ENCODE peak calls at places on chromosome 14, in ten cellular contexts. X, J, R, N, I, W, T, O, B and E are unnamed samples.

GRCh38 chr14:20714593-20715250 is 26.2 kb downstream of the ANG start:
- DNase-seq in T (peak), O (no peak), N (peak), I (no peak), W (no peak), R (no peak), B (peak), J (no peak), X (no peak), E (no peak)

GRCh38 chr14:90381999-90382451 is 14.8 kb upstream of the CALM1 start:
- DNase-seq in T (peak), R (no peak), W (peak), I (no peak), J (no peak), N (peak), O (no peak), X (no peak), B (no peak), E (no peak)

GRCh38 chr14:102973706-102974280 is 51.3 kb downstream of the AMN start:
- DNase-seq in W (no peak), O (no peak), N (no peak), J (no peak), I (no peak), B (no peak), X (no peak), T (no peak), R (no peak), E (no peak)

GRCh38 chr14:61619494-61619893 is 75.8 kb upstream of the HIF1A start:
- DNase-seq in O (no peak), W (no peak), T (no peak), N (no peak), I (no peak), X (no peak), R (no peak), B (no peak), J (no peak), E (no peak)

GRCh38 chr14:24941719-24942118 is 108.2 kb downstream of the STXBP6 start:
- DNase-seq in N (no peak), W (no peak), O (no peak), B (no peak), R (no peak), I (no peak), J (peak), T (no peak), X (no peak), E (no peak)

GRCh38 chr14:74935340-74935640 is 12.2 kb upstream of the RPS6KL1 start:
- DNase-seq in W (no peak), N (no peak), R (no peak), X (no peak), J (no peak), I (no peak), O (no peak), B (no peak), T (no peak), E (no peak)

GRCh38 chr14:81400852-81401251 is 728 bp upstream of the STON2 start:
- DNase-seq in O (no peak), W (no peak), I (no peak), B (peak), X (no peak), N (peak), R (peak), J (no peak), T (no peak), E (no peak)

GRCh38 chr14:74035556-74035955 is 16.4 kb downstream of the BBOF1 start:
- DNase-seq in O (no peak), N (no peak), X (no peak), R (no peak), W (no peak), T (no peak), J (no peak), I (no peak), B (peak), E (no peak)

GRCh38 chr14:65226824-65227604 is 124.7 kb upstream of the MAX start:
- DNase-seq in J (no peak), N (no peak), O (no peak), B (peak), X (no peak), R (no peak), T (no peak), I (no peak), W (no peak), E (no peak)

GRCh38 chr14:75433631-75434556 is 6.1 kb downstream of the JDP2 start:
- DNase-seq in I (no peak), J (no peak), R (no peak), X (no peak), O (no peak), T (no peak), W (no peak), N (no peak), B (no peak), E (no peak)

GRCh38 chr14:54894995-54895394 is 7.6 kb downstream of the GCH1 start:
- DNase-seq in I (no peak), B (peak), R (no peak), O (no peak), J (no peak), W (no peak), N (no peak), T (no peak), X (no peak), E (no peak)

GRCh38 chr14:66596241-66596985 is 88.5 kb downstream of the GPHN start:
- DNase-seq in I (no peak), O (no peak), W (no peak), J (no peak), T (no peak), R (no peak), N (no peak), X (no peak), B (no peak), E (no peak)

GRCh38 chr14:22630486-22630885 is 13.7 kb downstream of the OR6J1 start:
- DNase-seq in W (no peak), X (no peak), T (no peak), J (no peak), I (no peak), B (peak), R (no peak), N (no peak), O (no peak), E (no peak)

GRCh38 chr14:98808494-98809407 is 463.2 kb downstream of the BCL11B start:
- DNase-seq in W (no peak), T (no peak), R (no peak), N (no peak), X (no peak), J (no peak), B (no peak), I (no peak), O (no peak), E (no peak)

GRCh38 chr14:68977137-68977740 is 1.9 kb downstream of the ACTN1 start:
- DNase-seq in R (no peak), W (no peak), J (no peak), O (no peak), T (no peak), X (no peak), N (no peak), I (no peak), B (no peak), E (no peak)

GRCh38 chr14:65864549-65864948 is 452.0 kb downstream of the FUT8 start:
- DNase-seq in N (no peak), R (no peak), T (no peak), I (no peak), O (no peak), W (no peak), B (no peak), X (no peak), J (no peak), E (no peak)

GRCh38 chr14:24307575-24308341 is at the start of gene CIDEB:
- DNase-seq in I (no peak), J (peak), N (peak), W (peak), O (peak), X (peak), R (peak), T (no peak), B (peak), E (peak)

GRCh38 chr14:92549096-92549852 is 35.7 kb downstream of the RIN3 start:
- DNase-seq in T (no peak), I (no peak), B (no peak), O (no peak), N (peak), J (no peak), W (no peak), R (no peak), X (no peak), E (no peak)

GRCh38 chr14:101193126-101193844 is 289.8 kb upstream of the RTL1 start:
- DNase-seq in J (no peak), N (no peak), R (no peak), W (no peak), O (no peak), I (no peak), X (no peak), T (no peak), B (no peak), E (no peak)

GRCh38 chr14:56216631-56217379 is 98.6 kb downstream of the PELI2 start:
- DNase-seq in B (peak), J (no peak), W (no peak), X (no peak), I (no peak), T (peak), R (no peak), N (no peak), O (no peak), E (no peak)

GRCh38 chr14:96629558-96630222 is 127.5 kb downstream of the PAPOLA start:
- DNase-seq in N (no peak), R (no peak), I (no peak), W (no peak), X (no peak), B (no peak), O (no peak), J (no peak), T (no peak), E (no peak)

GRCh38 chr14:47675489-47676300 is at the start of gene MDGA2:
- DNase-seq in J (peak), W (no peak), I (peak), O (no peak), B (no peak), N (no peak), T (peak), X (no peak), R (no peak), E (peak)

GRCh38 chr14:26276757-26277156 is 321.1 kb downstream of the NOVA1 start:
- DNase-seq in J (no peak), O (no peak), T (no peak), B (no peak), I (no peak), N (peak), X (no peak), R (no peak), W (no peak), E (no peak)

GRCh38 chr14:20454359-20454644 is 310 bp downstream of the OSGEP start:
- DNase-seq in B (no peak), J (peak), W (no peak), O (peak), R (no peak), I (no peak), X (peak), T (no peak), N (no peak), E (no peak)

GRCh38 chr14:93263416-93263815 is 56.4 kb downstream of the UBR7 start:
- DNase-seq in R (no peak), O (no peak), W (no peak), X (no peak), N (no peak), T (no peak), J (no peak), B (peak), I (no peak), E (no peak)

GRCh38 chr14:81991998-81992397 is 458.3 kb upstream of the SEL1L start:
- DNase-seq in T (no peak), X (no peak), N (no peak), O (no peak), I (no peak), B (peak), J (no peak), W (no peak), R (no peak), E (no peak)

GRCh38 chr14:105427893-105428485 is 8.4 kb downstream of the MTA1 start:
- DNase-seq in T (no peak), J (no peak), B (no peak), O (no peak), N (no peak), X (no peak), I (no peak), R (no peak), W (no peak), E (no peak)

GRCh38 chr14:105508069-105508468 is 17.0 kb downstream of the TEDC1 start:
- DNase-seq in T (peak), J (no peak), R (no peak), W (no peak), B (no peak), N (no peak), X (no peak), I (no peak), O (no peak), E (peak)

GRCh38 chr14:94722397-94722796 is 47.5 kb downstream of the GSC start:
- DNase-seq in W (no peak), B (no peak), I (no peak), T (no peak), N (no peak), O (no peak), J (no peak), X (no peak), R (no peak), E (no peak)

GRCh38 chr14:101241807-101242278 is 319.5 kb upstream of the DIO3 start:
- DNase-seq in O (no peak), J (no peak), T (no peak), R (no peak), B (no peak), I (no peak), N (no peak), X (no peak), W (no peak), E (no peak)